ENCODE peak calls at places on chromosome 4, in six cellular contexts. One of them, this sample, is unnamed.
A peak's percentile ranks its signal among the peaks of the same experiment; 100 is the strongest.

GRCh38 chr4:30719363-30720020 is 677 bp upstream of the PCDH7 start:
- DNase-seq in HCT116: no peak
- DNase-seq in H1: no peak
- DNase-seq in HepG2: no peak
- DNase-seq in K562: no peak
- DNase-seq in GM12878: no peak
- DNase-seq in this sample: peak; percentile 55

GRCh38 chr4:163382178-163382869 is 38.6 kb downstream of the NPY5R start:
- DNase-seq in HCT116: no peak
- DNase-seq in H1: no peak
- DNase-seq in HepG2: no peak
- DNase-seq in K562: no peak
- DNase-seq in GM12878: no peak
- DNase-seq in this sample: no peak

GRCh38 chr4:145736241-145736831 is 56.4 kb downstream of the C4orf51 start:
- DNase-seq in HCT116: no peak
- DNase-seq in H1: no peak
- DNase-seq in HepG2: no peak
- DNase-seq in K562: no peak
- DNase-seq in GM12878: no peak
- DNase-seq in this sample: no peak

GRCh38 chr4:150006197-150006596 is 72.0 kb upstream of the DCLK2 start:
- DNase-seq in HCT116: no peak
- DNase-seq in H1: no peak
- DNase-seq in HepG2: no peak
- DNase-seq in K562: no peak
- DNase-seq in GM12878: no peak
- DNase-seq in this sample: no peak

GRCh38 chr4:73864365-73864764 is 4.8 kb upstream of the CXCL1 start:
- DNase-seq in HCT116: no peak
- DNase-seq in H1: no peak
- DNase-seq in HepG2: peak; percentile 11
- DNase-seq in K562: peak; percentile 46
- DNase-seq in GM12878: no peak
- DNase-seq in this sample: peak; percentile 47

GRCh38 chr4:8525383-8526120 is 54.6 kb upstream of the GPR78 start:
- DNase-seq in HCT116: no peak
- DNase-seq in H1: no peak
- DNase-seq in HepG2: no peak
- DNase-seq in K562: no peak
- DNase-seq in GM12878: no peak
- DNase-seq in this sample: no peak

GRCh38 chr4:89316931-89317366 is 9.3 kb upstream of the GPRIN3 start:
- DNase-seq in HCT116: no peak
- DNase-seq in H1: no peak
- DNase-seq in HepG2: no peak
- DNase-seq in K562: no peak
- DNase-seq in GM12878: no peak
- DNase-seq in this sample: no peak

GRCh38 chr4:21769404-21770147 is 179.0 kb downstream of the KCNIP4 start:
- DNase-seq in HCT116: no peak
- DNase-seq in H1: no peak
- DNase-seq in HepG2: no peak
- DNase-seq in K562: no peak
- DNase-seq in GM12878: no peak
- DNase-seq in this sample: no peak

GRCh38 chr4:48129307-48130014 is 4.6 kb downstream of the TXK start:
- DNase-seq in HCT116: no peak
- DNase-seq in H1: no peak
- DNase-seq in HepG2: no peak
- DNase-seq in K562: peak; percentile 16
- DNase-seq in GM12878: no peak
- DNase-seq in this sample: peak; percentile 18

GRCh38 chr4:7341486-7342222 is 93.1 kb downstream of the PSAPL1 start:
- DNase-seq in HCT116: no peak
- DNase-seq in H1: no peak
- DNase-seq in HepG2: no peak
- DNase-seq in K562: no peak
- DNase-seq in GM12878: no peak
- DNase-seq in this sample: no peak

GRCh38 chr4:38948551-38948950 is 80.9 kb downstream of the FAM114A1 start:
- DNase-seq in HCT116: no peak
- DNase-seq in H1: no peak
- DNase-seq in HepG2: no peak
- DNase-seq in K562: no peak
- DNase-seq in GM12878: no peak
- DNase-seq in this sample: no peak

GRCh38 chr4:15695240-15695699 is 7.6 kb upstream of the BST1 start:
- DNase-seq in HCT116: peak; percentile 68
- DNase-seq in H1: no peak
- DNase-seq in HepG2: no peak
- DNase-seq in K562: no peak
- DNase-seq in GM12878: no peak
- DNase-seq in this sample: no peak

GRCh38 chr4:153497091-153497531 is 31.0 kb downstream of the TMEM131L start:
- DNase-seq in HCT116: no peak
- DNase-seq in H1: no peak
- DNase-seq in HepG2: peak; percentile 58
- DNase-seq in K562: peak; percentile 69
- DNase-seq in GM12878: no peak
- DNase-seq in this sample: no peak

GRCh38 chr4:88600129-88600849 is 8.0 kb downstream of the HERC3 start:
- DNase-seq in HCT116: no peak
- DNase-seq in H1: no peak
- DNase-seq in HepG2: no peak
- DNase-seq in K562: no peak
- DNase-seq in GM12878: no peak
- DNase-seq in this sample: no peak

GRCh38 chr4:91622925-91623600 is 680.7 kb upstream of the GRID2 start:
- DNase-seq in HCT116: no peak
- DNase-seq in H1: no peak
- DNase-seq in HepG2: no peak
- DNase-seq in K562: no peak
- DNase-seq in GM12878: no peak
- DNase-seq in this sample: no peak

GRCh38 chr4:108560624-108561023 is 59.8 kb upstream of the RPL34 start:
- DNase-seq in HCT116: no peak
- DNase-seq in H1: no peak
- DNase-seq in HepG2: no peak
- DNase-seq in K562: no peak
- DNase-seq in GM12878: no peak
- DNase-seq in this sample: no peak

GRCh38 chr4:39494354-39494753 is 32.9 kb downstream of the UGDH start:
- DNase-seq in HCT116: no peak
- DNase-seq in H1: no peak
- DNase-seq in HepG2: no peak
- DNase-seq in K562: no peak
- DNase-seq in GM12878: no peak
- DNase-seq in this sample: no peak

GRCh38 chr4:172858731-172859230 is 309.8 kb upstream of the GALNT7 start:
- DNase-seq in HCT116: no peak
- DNase-seq in H1: no peak
- DNase-seq in HepG2: no peak
- DNase-seq in K562: no peak
- DNase-seq in GM12878: no peak
- DNase-seq in this sample: no peak

GRCh38 chr4:125280892-125281403 is 33.8 kb upstream of the FAT4 start:
- DNase-seq in HCT116: no peak
- DNase-seq in H1: no peak
- DNase-seq in HepG2: no peak
- DNase-seq in K562: no peak
- DNase-seq in GM12878: no peak
- DNase-seq in this sample: no peak

GRCh38 chr4:173362666-173363065 is 8.1 kb upstream of the SAP30 start:
- DNase-seq in HCT116: no peak
- DNase-seq in H1: no peak
- DNase-seq in HepG2: no peak
- DNase-seq in K562: no peak
- DNase-seq in GM12878: no peak
- DNase-seq in this sample: no peak

GRCh38 chr4:58261526-58261925 is 1151.3 kb upstream of the IGFBP7 start:
- DNase-seq in HCT116: no peak
- DNase-seq in H1: no peak
- DNase-seq in HepG2: no peak
- DNase-seq in K562: no peak
- DNase-seq in GM12878: no peak
- DNase-seq in this sample: no peak

GRCh38 chr4:104752337-104752736 is 257.6 kb upstream of the CXXC4 start:
- DNase-seq in HCT116: no peak
- DNase-seq in H1: no peak
- DNase-seq in HepG2: no peak
- DNase-seq in K562: no peak
- DNase-seq in GM12878: peak; percentile 48
- DNase-seq in this sample: no peak

GRCh38 chr4:94262163-94263016 is 54.7 kb downstream of the SMARCAD1 start:
- DNase-seq in HCT116: no peak
- DNase-seq in H1: no peak
- DNase-seq in HepG2: no peak
- DNase-seq in K562: no peak
- DNase-seq in GM12878: no peak
- DNase-seq in this sample: no peak

GRCh38 chr4:2241003-2241402 is 918 bp downstream of the HAUS3 start:
- DNase-seq in HCT116: no peak
- DNase-seq in H1: no peak
- DNase-seq in HepG2: no peak
- DNase-seq in K562: no peak
- DNase-seq in GM12878: no peak
- DNase-seq in this sample: no peak
- TF ChIP-seq JUND in HCT116: no peak
- TF ChIP-seq JUND in H1: no peak
- TF ChIP-seq JUND in HepG2: no peak
- TF ChIP-seq JUND in K562: no peak
- TF ChIP-seq JUND in GM12878: no peak
- TF ChIP-seq JUND in this sample: no peak

DNA sequence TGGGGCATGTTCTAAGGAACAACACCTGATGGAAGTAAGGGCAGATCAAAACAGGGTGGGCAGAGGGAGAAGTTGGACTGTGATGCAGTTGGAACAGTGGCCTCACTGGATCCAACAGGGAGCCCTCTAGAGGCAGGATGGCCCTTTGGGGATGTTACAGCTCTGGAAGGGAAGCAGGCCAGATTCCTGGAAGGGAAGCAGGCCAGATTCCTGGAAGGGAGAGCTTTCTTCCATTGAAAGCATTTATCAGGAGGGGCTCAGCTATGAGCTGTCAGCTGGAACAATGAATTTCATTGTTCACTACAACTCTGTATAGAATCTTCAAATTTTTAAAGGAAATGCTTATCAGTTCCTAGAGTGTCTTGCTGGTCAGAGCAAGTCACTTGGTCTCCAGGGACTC is 17.7 kb downstream of the IL15 start:
- DNase-seq in HCT116: no peak
- DNase-seq in H1: peak; percentile 19
- DNase-seq in HepG2: no peak
- DNase-seq in K562: no peak
- DNase-seq in GM12878: no peak
- DNase-seq in this sample: peak; percentile 40
- TF ChIP-seq JUND in HCT116: no peak
- TF ChIP-seq JUND in H1: no peak
- TF ChIP-seq JUND in HepG2: no peak
- TF ChIP-seq JUND in K562: no peak
- TF ChIP-seq JUND in GM12878: no peak
- TF ChIP-seq JUND in this sample: no peak

GRCh38 chr4:20370284-20370683 is 118.6 kb downstream of the SLIT2 start:
- DNase-seq in HCT116: no peak
- DNase-seq in H1: no peak
- DNase-seq in HepG2: no peak
- DNase-seq in K562: no peak
- DNase-seq in GM12878: no peak
- DNase-seq in this sample: no peak
- TF ChIP-seq JUND in HCT116: no peak
- TF ChIP-seq JUND in H1: no peak
- TF ChIP-seq JUND in HepG2: no peak
- TF ChIP-seq JUND in K562: no peak
- TF ChIP-seq JUND in GM12878: no peak
- TF ChIP-seq JUND in this sample: no peak

DNA sequence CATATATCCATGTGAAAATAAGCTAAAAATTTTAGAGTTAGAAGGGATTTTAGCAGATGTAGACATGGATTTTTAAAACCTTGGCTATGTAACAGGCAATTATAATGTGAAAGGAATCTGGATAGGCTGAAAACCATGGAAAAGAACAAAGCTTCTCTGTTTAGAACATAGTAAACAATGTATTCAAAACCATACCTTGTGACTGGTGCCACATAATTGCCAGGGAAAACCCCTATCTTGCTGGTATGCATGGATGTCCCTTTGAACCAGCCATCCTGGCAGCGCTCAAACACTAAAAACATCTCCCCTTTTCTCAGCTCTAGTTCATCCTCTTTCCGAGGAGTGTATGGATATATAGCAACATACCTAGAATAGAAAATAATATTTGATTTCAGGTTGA is 110.6 kb upstream of the CBR4 start:
- DNase-seq in HCT116: no peak
- DNase-seq in H1: no peak
- DNase-seq in HepG2: peak; percentile 20
- DNase-seq in K562: no peak
- DNase-seq in GM12878: no peak
- DNase-seq in this sample: no peak
- TF ChIP-seq JUND in HCT116: no peak
- TF ChIP-seq JUND in H1: no peak
- TF ChIP-seq JUND in HepG2: no peak
- TF ChIP-seq JUND in K562: no peak
- TF ChIP-seq JUND in GM12878: no peak
- TF ChIP-seq JUND in this sample: no peak

GRCh38 chr4:140811429-140811828 is 55.2 kb upstream of the TBC1D9 start:
- DNase-seq in HCT116: no peak
- DNase-seq in H1: no peak
- DNase-seq in HepG2: no peak
- DNase-seq in K562: no peak
- DNase-seq in GM12878: no peak
- DNase-seq in this sample: no peak
- TF ChIP-seq JUND in HCT116: no peak
- TF ChIP-seq JUND in H1: no peak
- TF ChIP-seq JUND in HepG2: no peak
- TF ChIP-seq JUND in K562: no peak
- TF ChIP-seq JUND in GM12878: no peak
- TF ChIP-seq JUND in this sample: no peak

GRCh38 chr4:9942139-9942538 is 79.2 kb downstream of the SLC2A9 start:
- DNase-seq in HCT116: no peak
- DNase-seq in H1: no peak
- DNase-seq in HepG2: no peak
- DNase-seq in K562: no peak
- DNase-seq in GM12878: no peak
- DNase-seq in this sample: no peak
- TF ChIP-seq JUND in HCT116: no peak
- TF ChIP-seq JUND in H1: no peak
- TF ChIP-seq JUND in HepG2: no peak
- TF ChIP-seq JUND in K562: no peak
- TF ChIP-seq JUND in GM12878: no peak
- TF ChIP-seq JUND in this sample: no peak

GRCh38 chr4:114378306-114378903 is 220.2 kb upstream of the UGT8 start:
- DNase-seq in HCT116: no peak
- DNase-seq in H1: no peak
- DNase-seq in HepG2: no peak
- DNase-seq in K562: no peak
- DNase-seq in GM12878: no peak
- DNase-seq in this sample: peak; percentile 45
- TF ChIP-seq JUND in HCT116: no peak
- TF ChIP-seq JUND in H1: no peak
- TF ChIP-seq JUND in HepG2: no peak
- TF ChIP-seq JUND in K562: no peak
- TF ChIP-seq JUND in GM12878: no peak
- TF ChIP-seq JUND in this sample: no peak

GRCh38 chr4:128228021-128228571 is 59.5 kb downstream of the PGRMC2 start:
- DNase-seq in HCT116: no peak
- DNase-seq in H1: no peak
- DNase-seq in HepG2: no peak
- DNase-seq in K562: no peak
- DNase-seq in GM12878: no peak
- DNase-seq in this sample: peak; percentile 95
- TF ChIP-seq JUND in HCT116: no peak
- TF ChIP-seq JUND in H1: no peak
- TF ChIP-seq JUND in HepG2: no peak
- TF ChIP-seq JUND in K562: no peak
- TF ChIP-seq JUND in GM12878: no peak
- TF ChIP-seq JUND in this sample: no peak